ENCODE peak calls at places on chromosomes 6 and 20, in ten cellular contexts. S, D, P, V, Y, M, L, J, Q and U are unnamed samples.
A peak's percentile ranks its signal among the peaks of the same experiment; 100 is the strongest.

GRCh38 chr6:52261229-52261628 is 16.9 kb upstream of the IL17F start:
- DNase-seq in P (no peak), J (no peak), V (no peak), S (peak; percentile 87), D (no peak), L (no peak), Y (no peak), Q (no peak), M (no peak), U (no peak)

GRCh38 chr6:106122306-106122940 is 36.3 kb downstream of the PRDM1 start:
- DNase-seq in S (no peak), V (no peak), Y (no peak), J (no peak), L (no peak), M (no peak), Q (no peak), P (no peak), D (no peak), U (no peak)

GRCh38 chr6:75353644-75354043 is 69.1 kb upstream of the TMEM30A start:
- DNase-seq in P (no peak), Q (no peak), L (no peak), M (no peak), V (no peak), J (no peak), S (no peak), D (no peak), Y (no peak), U (no peak)

GRCh38 chr20:53872081-53872541 is 198.3 kb downstream of the BCAS1 start:
- DNase-seq in M (no peak), P (no peak), V (no peak), D (no peak), S (no peak), Y (no peak), L (no peak), Q (no peak), J (no peak), U (no peak)

GRCh38 chr6:100678027-100678426 is 203.1 kb downstream of the ASCC3 start:
- DNase-seq in Q (no peak), J (no peak), V (no peak), M (no peak), D (no peak), L (no peak), S (peak; percentile 28), P (no peak), Y (no peak), U (no peak)

GRCh38 chr6:157764346-157765068 is 58.5 kb upstream of the SNX9 start:
- DNase-seq in Q (peak; percentile 91), L (peak; percentile 95), S (peak; percentile 100), D (peak; percentile 70), P (peak; percentile 84), J (peak; percentile 21), V (peak; percentile 89), Y (peak; percentile 79), M (peak; percentile 92), U (peak; percentile 88)

GRCh38 chr6:100704941-100705340 is 176.2 kb downstream of the ASCC3 start:
- DNase-seq in S (no peak), L (no peak), M (no peak), Y (no peak), D (no peak), P (no peak), Q (no peak), V (no peak), J (no peak), U (no peak)

GRCh38 chr6:168372871-168373270 is 53.3 kb upstream of the DACT2 start:
- DNase-seq in Q (no peak), M (peak; percentile 13), D (no peak), Y (no peak), P (no peak), J (no peak), S (no peak), L (peak; percentile 21), V (no peak), U (no peak)

GRCh38 chr6:551405-551804 is 105.5 kb downstream of the HUS1B start:
- DNase-seq in Q (no peak), M (no peak), V (no peak), Y (no peak), S (peak; percentile 51), L (no peak), J (no peak), P (no peak), D (no peak), U (no peak)

GRCh38 chr6:42197574-42198362 is 3.0 kb upstream of the GUCA1B start:
- DNase-seq in Y (no peak), L (no peak), M (no peak), D (no peak), Q (no peak), P (peak; percentile 28), S (peak; percentile 90), V (peak; percentile 12), J (no peak), U (no peak)

GRCh38 chr20:11380283-11380682 is 537.4 kb upstream of the BTBD3 start:
- DNase-seq in M (no peak), S (no peak), Q (no peak), V (no peak), P (no peak), Y (no peak), L (no peak), J (no peak), D (no peak), U (no peak)

GRCh38 chr6:9632026-9632425 is 782.8 kb downstream of the TFAP2A start:
- DNase-seq in J (no peak), S (no peak), D (no peak), L (no peak), V (no peak), M (no peak), Q (no peak), Y (no peak), P (no peak), U (no peak)

GRCh38 chr6:145744619-145745018 is 9.3 kb upstream of the EPM2A start:
- DNase-seq in D (no peak), V (no peak), Y (no peak), Q (no peak), J (no peak), S (no peak), P (no peak), L (no peak), M (no peak), U (no peak)

GRCh38 chr6:63460971-63461370 is 111.3 kb upstream of the LOC128125822 start:
- DNase-seq in L (no peak), Y (no peak), V (no peak), P (no peak), S (no peak), M (no peak), Q (no peak), J (no peak), D (no peak), U (no peak)

GRCh38 chr6:137231895-137232294 is 12.7 kb upstream of the IFNGR1 start:
- DNase-seq in D (no peak), V (no peak), L (no peak), Q (no peak), S (no peak), P (no peak), M (no peak), Y (no peak), J (no peak), U (no peak)

GRCh38 chr6:35496851-35497570 is at the start of gene TEAD3:
- DNase-seq in P (peak; percentile 88), M (no peak), L (peak; percentile 93), J (no peak), D (peak; percentile 68), S (peak; percentile 56), V (peak; percentile 44), Y (peak; percentile 41), Q (no peak), U (peak; percentile 84)
- TF ChIP-seq POLR2A in P (peak; percentile 87), M (peak; percentile 21), L (peak; percentile 41), J (peak; percentile 80), D (peak; percentile 76), S (peak; percentile 75), V (no peak), Y (no peak), Q (peak; percentile 72), U (no peak)

DNA sequence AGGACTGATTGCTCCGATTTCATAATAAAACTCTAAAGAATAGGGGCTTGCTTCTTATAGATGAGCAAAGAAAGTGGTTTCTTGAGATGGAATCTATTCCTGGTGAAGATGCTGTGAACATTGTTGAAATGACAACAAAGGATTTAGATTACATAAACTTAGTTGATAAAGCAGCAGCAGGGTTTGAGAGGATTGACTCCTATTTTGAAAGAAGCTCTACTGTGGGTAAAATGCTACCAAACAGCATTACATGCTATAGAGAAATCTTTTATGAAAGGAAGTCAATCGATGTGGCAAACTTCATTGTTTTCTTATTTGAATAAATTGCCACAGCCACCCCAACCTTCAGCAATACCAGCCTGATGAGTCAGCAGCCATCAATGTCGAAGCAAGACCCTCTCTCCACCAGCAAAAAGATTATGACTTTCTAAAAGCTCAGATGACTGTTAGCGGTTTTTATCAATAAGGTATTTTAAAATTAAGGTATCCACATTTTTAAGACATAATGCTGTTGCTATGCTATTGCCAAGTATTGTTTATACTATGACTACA is 12.7 kb upstream of the MTRF1L start:
- DNase-seq in V (no peak), D (no peak), Q (no peak), P (no peak), Y (no peak), L (no peak), J (no peak), S (no peak), M (no peak), U (no peak)
- H3K4me1 ChIP-seq in V (no peaks in the 10 kb centered on the region), D (no peaks in the 10 kb centered on the region), Q (no peaks in the 10 kb centered on the region), P (no peaks in the 10 kb centered on the region), Y (no peaks in the 10 kb centered on the region), L (no peaks in the 10 kb centered on the region), J (no peaks in the 10 kb centered on the region), S (peaks cover 2% of the 10 kb centered on the region), M (no peaks in the 10 kb centered on the region), U (no peaks in the 10 kb centered on the region)

GRCh38 chr6:118992186-118992795 is 57.3 kb upstream of the MCM9 start:
- DNase-seq in Y (no peak), Q (no peak), M (no peak), V (no peak), J (no peak), D (no peak), S (no peak), P (no peak), L (no peak), U (no peak)
- TF ChIP-seq POLR2A in Y (no peak), Q (no peak), M (no peak), V (no peak), J (no peak), D (no peak), S (no peak), P (no peak), L (no peak), U (no peak)

GRCh38 chr20:43922614-43923013 is 8.0 kb downstream of the TOX2 start:
- DNase-seq in L (no peak), J (no peak), Y (no peak), S (no peak), V (no peak), Q (no peak), D (no peak), M (no peak), P (no peak), U (no peak)

GRCh38 chr20:43925786-43926185 is 11.1 kb downstream of the TOX2 start:
- DNase-seq in V (peak; percentile 43), S (peak; percentile 58), P (no peak), D (no peak), M (no peak), J (no peak), Q (no peak), Y (no peak), L (no peak), U (no peak)

GRCh38 chr20:43923322-43923721 is 8.7 kb downstream of the TOX2 start:
- DNase-seq in S (no peak), P (no peak), L (no peak), J (no peak), V (no peak), M (no peak), Q (no peak), Y (no peak), D (no peak), U (no peak)

GRCh38 chr20:43925215-43925614 is 10.6 kb downstream of the TOX2 start:
- DNase-seq in J (no peak), V (no peak), D (no peak), L (no peak), S (no peak), P (no peak), M (no peak), Y (no peak), Q (no peak), U (no peak)

GRCh38 chr20:43923917-43924316 is 9.3 kb downstream of the TOX2 start:
- DNase-seq in Q (no peak), Y (no peak), P (no peak), J (no peak), D (no peak), V (no peak), S (no peak), L (no peak), M (no peak), U (no peak)
- H3K4me1 ChIP-seq in Q (peaks cover 31% of the 10 kb centered on the region), Y (no peaks in the 10 kb centered on the region), P (no peaks in the 10 kb centered on the region), J (no peaks in the 10 kb centered on the region), D (no peaks in the 10 kb centered on the region), V (no peaks in the 10 kb centered on the region), S (peaks cover 14% of the 10 kb centered on the region), L (no peaks in the 10 kb centered on the region), M (peaks cover 7% of the 10 kb centered on the region), U (peaks cover 13% of the 10 kb centered on the region)